ENCODE peak calls at places on chromosome 15, in nine cellular contexts. X is activated gamma-delta T cell treated with anti-CD3 and anti-CD28 coated beads, Interleukin-2, amount 50 U/mL, for 16 hours; K is ACHN; U is DMS153; Q is activated T-cell treated with anti-CD3 and anti-CD28 coated beads for 48 hours; D is fibroblast of mammary gland; Y is stomach; J is NCI-H524; C is GM04504. F is an unnamed sample.

GRCh38 chr15:42059661-42060476 is 34.5 kb downstream of the PLA2G4D start:
- DNase-seq in U (peak), Y (peak), D (peak), C (no peak), K (peak), J (no peak), X (peak), Q (peak), F (peak)

GRCh38 chr15:74505837-74506514 is 35.0 kb upstream of the ARID3B start:
- DNase-seq in J (no peak), Y (no peak), C (peak), Q (no peak), D (peak), K (no peak), U (no peak), X (no peak), F (no peak)

GRCh38 chr15:47715856-47716445 is 1.4 kb upstream of the SEMA6D start:
- DNase-seq in Q (no peak), C (no peak), U (no peak), Y (no peak), D (peak), J (no peak), K (no peak), X (no peak), F (no peak)

GRCh38 chr15:72838311-72838731 is 54.8 kb upstream of the ADPGK start:
- DNase-seq in D (peak), J (no peak), U (no peak), Y (no peak), Q (no peak), K (no peak), X (no peak), C (no peak), F (no peak)

GRCh38 chr15:43267439-43267838 is 711 bp upstream of the TGM5 start:
- DNase-seq in K (no peak), Q (no peak), Y (no peak), X (no peak), D (no peak), U (no peak), J (no peak), C (no peak), F (no peak)

GRCh38 chr15:65980824-65981456 is 111.6 kb downstream of the RAB11A start:
- DNase-seq in J (peak), X (no peak), K (peak), Y (peak), U (no peak), D (peak), Q (peak), C (peak), F (no peak)

GRCh38 chr15:78915341-78916087 is 29.3 kb downstream of the CTSH start:
- DNase-seq in U (no peak), K (no peak), Y (no peak), C (peak), D (peak), X (no peak), J (no peak), Q (no peak), F (no peak)

GRCh38 chr15:84859651-84860050 is 24.8 kb upstream of the SLC28A1 start:
- DNase-seq in Y (no peak), U (no peak), D (no peak), K (no peak), J (no peak), X (no peak), Q (no peak), C (no peak), F (no peak)

GRCh38 chr15:56839099-56839498 is 79.3 kb upstream of the TCF12 start:
- DNase-seq in D (no peak), X (no peak), Q (no peak), K (no peak), J (no peak), U (no peak), Y (no peak), C (no peak), F (no peak)

GRCh38 chr15:68408526-68408925 is 23.4 kb downstream of the ITGA11 start:
- DNase-seq in Y (peak), J (no peak), X (no peak), K (no peak), C (no peak), Q (no peak), U (no peak), D (no peak), F (peak)

GRCh38 chr15:60009124-60009523 is 5.0 kb downstream of the FOXB1 start:
- DNase-seq in D (no peak), J (no peak), Y (no peak), X (no peak), U (peak), C (no peak), Q (no peak), K (no peak), F (no peak)

GRCh38 chr15:44550256-44550655 is 13.3 kb downstream of the EIF3J start:
- DNase-seq in K (peak), Y (no peak), Q (no peak), U (no peak), D (peak), C (no peak), J (no peak), X (no peak), F (no peak)

GRCh38 chr15:31365655-31366127 is 39.1 kb downstream of the KLF13 start:
- DNase-seq in U (no peak), Q (peak), D (peak), J (no peak), X (peak), Y (peak), K (no peak), C (peak), F (peak)

GRCh38 chr15:75790631-75791336 is 52.5 kb upstream of the UBE2Q2 start:
- DNase-seq in J (no peak), X (no peak), U (no peak), K (no peak), C (no peak), Y (no peak), Q (no peak), D (no peak), F (no peak)

GRCh38 chr15:71055461-71055860 is 59.8 kb upstream of the THSD4 start:
- DNase-seq in D (peak), Q (no peak), X (no peak), U (no peak), Y (no peak), J (no peak), C (no peak), K (peak), F (no peak)

GRCh38 chr15:74958320-74958907 is 1.8 kb upstream of the RPP25 start:
- DNase-seq in Q (no peak), K (no peak), D (peak), C (no peak), X (no peak), J (peak), Y (peak), U (peak), F (no peak)

F was measured in natural killer cell treated with Interleukin-12 subunit alpha and Interleukin-12 subunit beta and Interleukin-15 and Interleukin-18, amount 100 ng/mL, for 72 hours.